ENCODE peak calls at places on chromosomes 4 and X, in five cellular contexts. Q is testis, D is GM23338, S is NCI-H1092 treated with DMSO at 0.1 percent for 48 hours, Z is HEK293T. W is an unnamed sample.

GRCh38 chrX:29941292-29941691 is 274.1 kb upstream of the MAGEB2 start:
- DNase-seq in D (no peak), S (no peak), Z (no peak), Q (no peak), W (no peak)

GRCh38 chr4:86857341-86858052 is 8.3 kb upstream of the SLC10A6 start:
- DNase-seq in Z (no peak), S (no peak), D (peak), Q (no peak), W (no peak)

GRCh38 chrX:52576946-52577345 is 60.1 kb upstream of the XAGE1B start:
- DNase-seq in Z (no peak), D (peak), S (no peak), Q (peak), W (no peak)

GRCh38 chrX:37796805-37797204 is 16.9 kb downstream of the CYBB start:
- DNase-seq in S (no peak), D (no peak), Z (no peak), Q (no peak), W (no peak)

GRCh38 chr4:42385534-42385933 is 11.8 kb upstream of the SHISA3 start:
- DNase-seq in Z (no peak), S (no peak), Q (no peak), D (no peak), W (no peak)

GRCh38 chrX:55026143-55026542 is 4.6 kb downstream of the ALAS2 start:
- DNase-seq in S (no peak), Z (no peak), Q (no peak), D (no peak), W (no peak)

GRCh38 chr4:47483722-47484121 is 1.4 kb upstream of the ATP10D start:
- DNase-seq in Z (no peak), Q (no peak), D (no peak), S (no peak), W (no peak)

GRCh38 chr4:19025031-19025430 is 1003.5 kb upstream of the LCORL start:
- DNase-seq in D (no peak), Q (no peak), Z (no peak), S (no peak), W (no peak)

GRCh38 chr4:7110546-7110945 is 42.7 kb upstream of the GRPEL1 start:
- DNase-seq in Q (no peak), Z (no peak), S (no peak), D (no peak), W (no peak)

GRCh38 chr4:156512622-156513021 is 459.0 kb downstream of the PDGFC start:
- DNase-seq in D (no peak), Z (no peak), S (no peak), Q (no peak), W (peak)

GRCh38 chrX:153764786-153765137 is 713 bp downstream of the PLXNB3 start:
- DNase-seq in Q (no peak), S (no peak), Z (no peak), D (no peak), W (no peak)

GRCh38 chr4:35925806-35926205 is 318.5 kb downstream of the ARAP2 start:
- DNase-seq in Q (no peak), Z (no peak), D (no peak), S (no peak), W (no peak)